ENCODE peak calls at places on chromosomes 1 and 21, in six cellular contexts. One of them, this sample, is unnamed.

GRCh38 chr1:229408458-229409037 is 25.3 kb downstream of the ACTA1 start:
- DNase-seq in stimulated activated CD4-positive, alpha-beta T cell treated with anti-CD3 and anti-CD28 coated beads, Interleukin-4, amount 100 ng/mL, for 48 hours: no peak
- DNase-seq in RPMI8226: no peak
- DNase-seq in NT2/D1: no peak
- DNase-seq in HEK293T: no peak
- DNase-seq in NCI-H1105 treated with DMSO at 0.1 percent for 48 hours: no peak
- DNase-seq in this sample: no peak

GRCh38 chr1:52053862-52054261 is 1.1 kb downstream of the TXNDC12 start:
- DNase-seq in NT2/D1: no peak
- DNase-seq in NCI-H1105 treated with DMSO at 0.1 percent for 48 hours: no peak
- DNase-seq in HEK293T: no peak
- DNase-seq in stimulated activated CD4-positive, alpha-beta T cell treated with anti-CD3 and anti-CD28 coated beads, Interleukin-4, amount 100 ng/mL, for 48 hours: no peak
- DNase-seq in RPMI8226: no peak
- DNase-seq in this sample: no peak

GRCh38 chr1:202270871-202271326 is 70.8 kb downstream of the UBE2T start:
- DNase-seq in RPMI8226: no peak
- DNase-seq in NT2/D1: no peak
- DNase-seq in NCI-H1105 treated with DMSO at 0.1 percent for 48 hours: peak
- DNase-seq in stimulated activated CD4-positive, alpha-beta T cell treated with anti-CD3 and anti-CD28 coated beads, Interleukin-4, amount 100 ng/mL, for 48 hours: no peak
- DNase-seq in HEK293T: no peak
- DNase-seq in this sample: peak

GRCh38 chr1:14519976-14520375 is 78.5 kb upstream of the KAZN start:
- DNase-seq in NT2/D1: no peak
- DNase-seq in HEK293T: no peak
- DNase-seq in NCI-H1105 treated with DMSO at 0.1 percent for 48 hours: no peak
- DNase-seq in stimulated activated CD4-positive, alpha-beta T cell treated with anti-CD3 and anti-CD28 coated beads, Interleukin-4, amount 100 ng/mL, for 48 hours: no peak
- DNase-seq in RPMI8226: no peak
- DNase-seq in this sample: no peak

GRCh38 chr1:78540056-78540455 is 49.3 kb downstream of the PTGFR start:
- DNase-seq in NCI-H1105 treated with DMSO at 0.1 percent for 48 hours: no peak
- DNase-seq in stimulated activated CD4-positive, alpha-beta T cell treated with anti-CD3 and anti-CD28 coated beads, Interleukin-4, amount 100 ng/mL, for 48 hours: no peak
- DNase-seq in HEK293T: no peak
- DNase-seq in NT2/D1: no peak
- DNase-seq in RPMI8226: no peak
- DNase-seq in this sample: no peak

GRCh38 chr21:41706678-41707077 is 60.2 kb downstream of the RIPK4 start:
- DNase-seq in NCI-H1105 treated with DMSO at 0.1 percent for 48 hours: no peak
- DNase-seq in stimulated activated CD4-positive, alpha-beta T cell treated with anti-CD3 and anti-CD28 coated beads, Interleukin-4, amount 100 ng/mL, for 48 hours: peak
- DNase-seq in NT2/D1: no peak
- DNase-seq in RPMI8226: no peak
- DNase-seq in HEK293T: no peak
- DNase-seq in this sample: no peak

GRCh38 chr1:35264035-35264434 is 4.5 kb upstream of the ZMYM4 start:
- DNase-seq in NCI-H1105 treated with DMSO at 0.1 percent for 48 hours: no peak
- DNase-seq in NT2/D1: no peak
- DNase-seq in RPMI8226: peak
- DNase-seq in HEK293T: no peak
- DNase-seq in stimulated activated CD4-positive, alpha-beta T cell treated with anti-CD3 and anti-CD28 coated beads, Interleukin-4, amount 100 ng/mL, for 48 hours: no peak
- DNase-seq in this sample: no peak

GRCh38 chr1:114235956-114236355 is 82.3 kb upstream of the SYT6 start:
- DNase-seq in HEK293T: no peak
- DNase-seq in stimulated activated CD4-positive, alpha-beta T cell treated with anti-CD3 and anti-CD28 coated beads, Interleukin-4, amount 100 ng/mL, for 48 hours: no peak
- DNase-seq in NT2/D1: no peak
- DNase-seq in RPMI8226: no peak
- DNase-seq in NCI-H1105 treated with DMSO at 0.1 percent for 48 hours: peak
- DNase-seq in this sample: no peak

GRCh38 chr1:109997204-109997866 is 12.8 kb downstream of the AHCYL1 start:
- DNase-seq in RPMI8226: no peak
- DNase-seq in NT2/D1: no peak
- DNase-seq in HEK293T: no peak
- DNase-seq in stimulated activated CD4-positive, alpha-beta T cell treated with anti-CD3 and anti-CD28 coated beads, Interleukin-4, amount 100 ng/mL, for 48 hours: no peak
- DNase-seq in NCI-H1105 treated with DMSO at 0.1 percent for 48 hours: no peak
- DNase-seq in this sample: no peak

GRCh38 chr1:19974822-19975416 is 4.5 kb downstream of the PLA2G2A start:
- DNase-seq in HEK293T: peak
- DNase-seq in stimulated activated CD4-positive, alpha-beta T cell treated with anti-CD3 and anti-CD28 coated beads, Interleukin-4, amount 100 ng/mL, for 48 hours: peak
- DNase-seq in NCI-H1105 treated with DMSO at 0.1 percent for 48 hours: peak
- DNase-seq in NT2/D1: peak
- DNase-seq in RPMI8226: peak
- DNase-seq in this sample: peak

GRCh38 chr1:202812176-202813026 is 1.6 kb downstream of the PCAT6 start:
- DNase-seq in stimulated activated CD4-positive, alpha-beta T cell treated with anti-CD3 and anti-CD28 coated beads, Interleukin-4, amount 100 ng/mL, for 48 hours: no peak
- DNase-seq in HEK293T: no peak
- DNase-seq in RPMI8226: no peak
- DNase-seq in NT2/D1: no peak
- DNase-seq in NCI-H1105 treated with DMSO at 0.1 percent for 48 hours: no peak
- DNase-seq in this sample: no peak

GRCh38 chr1:214974002-214974401 is 108.5 kb upstream of the KCNK2 start:
- DNase-seq in HEK293T: no peak
- DNase-seq in stimulated activated CD4-positive, alpha-beta T cell treated with anti-CD3 and anti-CD28 coated beads, Interleukin-4, amount 100 ng/mL, for 48 hours: no peak
- DNase-seq in RPMI8226: no peak
- DNase-seq in NCI-H1105 treated with DMSO at 0.1 percent for 48 hours: no peak
- DNase-seq in NT2/D1: no peak
- DNase-seq in this sample: no peak

This sample was measured in NCI-H2227 treated with DMSO at 0.1 percent for 48 hours.